ENCODE peak calls at places on chromosomes 16 and 17, in nine cellular contexts. One of them, this sample, is unnamed.

GRCh38 chr16:86020971-86021370 is 122.0 kb downstream of the IRF8 start:
- DNase-seq in psoas muscle: no peak
- DNase-seq in transverse colon: no peak
- DNase-seq in A549: no peak
- DNase-seq in breast epithelium: no peak
- DNase-seq in spleen: no peak
- DNase-seq in body of pancreas: no peak
- DNase-seq in Panc1: no peak
- DNase-seq in tibial artery: no peak
- DNase-seq in this sample: peak; percentile 45

GRCh38 chr16:86974120-86974519 is 343.1 kb downstream of the C16orf95 start:
- DNase-seq in A549: no peak
- DNase-seq in psoas muscle: no peak
- DNase-seq in tibial artery: no peak
- DNase-seq in spleen: peak; percentile 29
- DNase-seq in Panc1: no peak
- DNase-seq in body of pancreas: no peak
- DNase-seq in breast epithelium: no peak
- DNase-seq in transverse colon: no peak
- DNase-seq in this sample: peak; percentile 27

GRCh38 chr17:49146620-49147306 is 14.2 kb downstream of the B4GALNT2 start:
- DNase-seq in A549: peak; percentile 87
- DNase-seq in body of pancreas: no peak
- DNase-seq in tibial artery: no peak
- DNase-seq in transverse colon: no peak
- DNase-seq in breast epithelium: no peak
- DNase-seq in spleen: no peak
- DNase-seq in psoas muscle: no peak
- DNase-seq in Panc1: peak; percentile 94
- DNase-seq in this sample: no peak

GRCh38 chr16:78413651-78414050 is 314.2 kb downstream of the WWOX start:
- DNase-seq in breast epithelium: no peak
- DNase-seq in A549: no peak
- DNase-seq in psoas muscle: no peak
- DNase-seq in transverse colon: no peak
- DNase-seq in body of pancreas: no peak
- DNase-seq in tibial artery: no peak
- DNase-seq in spleen: no peak
- DNase-seq in Panc1: no peak
- DNase-seq in this sample: no peak

GRCh38 chr17:15271731-15272130 is 6.6 kb upstream of the PMP22 start:
- DNase-seq in tibial artery: no peak
- DNase-seq in body of pancreas: no peak
- DNase-seq in Panc1: no peak
- DNase-seq in transverse colon: no peak
- DNase-seq in A549: no peak
- DNase-seq in psoas muscle: no peak
- DNase-seq in breast epithelium: no peak
- DNase-seq in spleen: no peak
- DNase-seq in this sample: no peak

GRCh38 chr16:1082952-1083675 is 10.6 kb downstream of the SSTR5 start:
- DNase-seq in transverse colon: no peak
- DNase-seq in Panc1: no peak
- DNase-seq in spleen: no peak
- DNase-seq in body of pancreas: no peak
- DNase-seq in psoas muscle: no peak
- DNase-seq in breast epithelium: no peak
- DNase-seq in tibial artery: no peak
- DNase-seq in A549: no peak
- DNase-seq in this sample: peak; percentile 91

GRCh38 chr16:30121741-30122620 is 1.0 kb downstream of the MAPK3 start:
- DNase-seq in Panc1: no peak
- DNase-seq in body of pancreas: peak; percentile 43
- DNase-seq in breast epithelium: peak; percentile 54
- DNase-seq in psoas muscle: peak; percentile 68
- DNase-seq in spleen: peak; percentile 88
- DNase-seq in tibial artery: peak; percentile 82
- DNase-seq in transverse colon: peak; percentile 48
- DNase-seq in A549: no peak
- DNase-seq in this sample: peak; percentile 94

GRCh38 chr17:16915752-16916556 is 56.0 kb downstream of the TNFRSF13B start:
- DNase-seq in A549: peak; percentile 75
- DNase-seq in tibial artery: peak; percentile 57
- DNase-seq in spleen: peak; percentile 84
- DNase-seq in Panc1: no peak
- DNase-seq in breast epithelium: peak; percentile 52
- DNase-seq in body of pancreas: peak; percentile 79
- DNase-seq in transverse colon: peak; percentile 83
- DNase-seq in psoas muscle: no peak
- DNase-seq in this sample: no peak

GRCh38 chr16:1057252-1057932 is 15.2 kb upstream of the SSTR5 start:
- DNase-seq in spleen: no peak
- DNase-seq in Panc1: no peak
- DNase-seq in body of pancreas: peak; percentile 36
- DNase-seq in psoas muscle: no peak
- DNase-seq in tibial artery: no peak
- DNase-seq in transverse colon: peak; percentile 47
- DNase-seq in breast epithelium: no peak
- DNase-seq in A549: peak; percentile 63
- DNase-seq in this sample: no peak

GRCh38 chr16:19406891-19407491 is 10.7 kb upstream of the TMC5 start:
- DNase-seq in body of pancreas: no peak
- DNase-seq in Panc1: no peak
- DNase-seq in breast epithelium: no peak
- DNase-seq in transverse colon: no peak
- DNase-seq in tibial artery: no peak
- DNase-seq in A549: no peak
- DNase-seq in psoas muscle: no peak
- DNase-seq in spleen: no peak
- DNase-seq in this sample: no peak

GRCh38 chr17:81486174-81486810 is 26.3 kb downstream of the ACTG1 start:
- DNase-seq in breast epithelium: no peak
- DNase-seq in Panc1: no peak
- DNase-seq in A549: no peak
- DNase-seq in spleen: no peak
- DNase-seq in psoas muscle: no peak
- DNase-seq in tibial artery: no peak
- DNase-seq in body of pancreas: no peak
- DNase-seq in transverse colon: no peak
- DNase-seq in this sample: no peak

GRCh38 chr17:78462148-78462547 is 83.7 kb downstream of the PGS1 start:
- DNase-seq in tibial artery: no peak
- DNase-seq in body of pancreas: no peak
- DNase-seq in Panc1: no peak
- DNase-seq in spleen: no peak
- DNase-seq in transverse colon: no peak
- DNase-seq in A549: no peak
- DNase-seq in psoas muscle: no peak
- DNase-seq in breast epithelium: no peak
- DNase-seq in this sample: no peak

GRCh38 chr17:38798614-38799500 is 499 bp downstream of the PIP4K2B start:
- DNase-seq in transverse colon: peak; percentile 62
- DNase-seq in tibial artery: peak; percentile 44
- DNase-seq in A549: peak; percentile 50
- DNase-seq in body of pancreas: peak; percentile 42
- DNase-seq in psoas muscle: peak; percentile 52
- DNase-seq in Panc1: no peak
- DNase-seq in breast epithelium: peak; percentile 54
- DNase-seq in spleen: peak; percentile 91
- DNase-seq in this sample: peak; percentile 89

GRCh38 chr17:61410555-61411089 is 11.0 kb downstream of the TBX2 start:
- DNase-seq in transverse colon: peak; percentile 76
- DNase-seq in spleen: peak; percentile 91
- DNase-seq in psoas muscle: peak; percentile 79
- DNase-seq in Panc1: no peak
- DNase-seq in breast epithelium: peak; percentile 81
- DNase-seq in body of pancreas: peak; percentile 53
- DNase-seq in A549: no peak
- DNase-seq in tibial artery: peak; percentile 71
- DNase-seq in this sample: peak; percentile 94

GRCh38 chr17:78484300-78485159 is 92.7 kb downstream of the DNAH17 start:
- DNase-seq in breast epithelium: no peak
- DNase-seq in body of pancreas: no peak
- DNase-seq in A549: peak; percentile 93
- DNase-seq in transverse colon: peak; percentile 51
- DNase-seq in Panc1: no peak
- DNase-seq in tibial artery: no peak
- DNase-seq in spleen: peak; percentile 87
- DNase-seq in psoas muscle: no peak
- DNase-seq in this sample: no peak

DNA sequence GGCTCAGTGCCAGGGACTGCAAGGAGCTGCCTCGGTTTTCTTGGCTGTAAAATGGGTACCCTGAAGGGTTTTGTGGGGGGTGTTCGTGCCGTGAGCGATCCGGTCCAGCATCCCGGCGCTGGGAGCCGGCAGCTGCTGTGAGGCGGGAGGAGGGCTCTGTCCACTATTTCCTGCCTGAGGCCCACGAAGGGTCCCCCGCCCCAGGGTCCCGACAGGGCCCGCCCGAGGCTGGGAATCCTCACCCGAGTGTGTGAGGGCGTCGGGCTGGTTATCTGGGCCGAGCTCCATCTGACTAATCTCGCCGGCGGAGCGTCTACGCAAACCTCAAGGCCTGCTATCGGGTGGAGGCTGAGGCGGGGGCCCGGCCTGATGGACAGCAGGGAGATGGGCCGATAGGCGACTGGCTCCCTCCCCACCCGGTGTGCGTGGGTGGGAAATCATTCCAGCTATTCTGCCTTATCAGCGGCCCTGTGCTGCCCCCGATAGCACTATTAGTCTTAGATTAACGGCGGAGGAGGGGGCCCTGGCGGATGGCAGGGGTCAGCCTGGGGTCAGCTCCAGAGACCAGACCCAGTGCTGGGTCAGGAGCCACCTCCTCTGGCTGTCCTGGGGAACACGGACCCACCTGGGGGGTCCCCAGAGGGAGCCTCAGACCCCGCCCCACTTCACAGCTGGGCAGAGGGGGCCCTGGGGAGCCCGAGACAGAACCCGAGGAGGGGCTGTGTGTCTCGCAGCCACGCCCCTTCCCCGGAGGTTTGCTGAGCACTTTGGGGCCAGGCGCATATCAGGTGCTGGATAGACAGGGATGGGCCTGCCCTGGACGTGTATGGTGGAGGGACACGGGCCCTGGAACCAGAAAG is 44.7 kb downstream of the ZFPM1 start:
- DNase-seq in breast epithelium: no peak
- DNase-seq in Panc1: no peak
- DNase-seq in body of pancreas: no peak
- DNase-seq in psoas muscle: no peak
- DNase-seq in transverse colon: no peak
- DNase-seq in spleen: no peak
- DNase-seq in tibial artery: no peak
- DNase-seq in A549: no peak
- DNase-seq in this sample: no peak
- H3K27ac ChIP-seq in breast epithelium: no peak overlapping the region
- H3K27ac ChIP-seq in Panc1: no peak overlapping the region
- H3K27ac ChIP-seq in body of pancreas: no peak overlapping the region
- H3K27ac ChIP-seq in psoas muscle: no peak overlapping the region
- H3K27ac ChIP-seq in transverse colon: no peak overlapping the region
- H3K27ac ChIP-seq in spleen: peak overlapping the region; percentile 14
- H3K27ac ChIP-seq in tibial artery: no peak overlapping the region
- H3K27ac ChIP-seq in A549: no peak overlapping the region
- H3K27ac ChIP-seq in this sample: no peak overlapping the region

GRCh38 chr17:45235071-45236001 is 13.7 kb downstream of the FMNL1 start:
- DNase-seq in tibial artery: peak; percentile 76
- DNase-seq in A549: peak; percentile 93
- DNase-seq in transverse colon: peak; percentile 83
- DNase-seq in spleen: peak; percentile 92
- DNase-seq in body of pancreas: peak; percentile 76
- DNase-seq in psoas muscle: peak; percentile 76
- DNase-seq in Panc1: no peak
- DNase-seq in breast epithelium: peak; percentile 77
- DNase-seq in this sample: no peak
- H3K4me1 ChIP-seq in tibial artery: no peaks in the 10 kb centered on the region
- H3K4me1 ChIP-seq in A549: peaks cover 36% of the 10 kb centered on the region
- H3K4me1 ChIP-seq in transverse colon: peaks cover 7% of the 10 kb centered on the region
- H3K4me1 ChIP-seq in spleen: peaks cover 62% of the 10 kb centered on the region
- H3K4me1 ChIP-seq in body of pancreas: no peaks in the 10 kb centered on the region
- H3K4me1 ChIP-seq in psoas muscle: no peaks in the 10 kb centered on the region
- H3K4me1 ChIP-seq in Panc1: peaks cover 12% of the 10 kb centered on the region
- H3K4me1 ChIP-seq in breast epithelium: no peaks in the 10 kb centered on the region
- H3K4me1 ChIP-seq in this sample: no peaks in the 10 kb centered on the region

GRCh38 chr17:34533811-34534527 is 45.4 kb upstream of the TMEM132E start:
- DNase-seq in transverse colon: no peak
- DNase-seq in spleen: no peak
- DNase-seq in Panc1: no peak
- DNase-seq in tibial artery: no peak
- DNase-seq in breast epithelium: no peak
- DNase-seq in body of pancreas: no peak
- DNase-seq in A549: no peak
- DNase-seq in psoas muscle: no peak
- DNase-seq in this sample: no peak

GRCh38 chr17:34527121-34527907 is 52.1 kb upstream of the TMEM132E start:
- DNase-seq in breast epithelium: no peak
- DNase-seq in tibial artery: no peak
- DNase-seq in A549: no peak
- DNase-seq in psoas muscle: no peak
- DNase-seq in body of pancreas: no peak
- DNase-seq in spleen: no peak
- DNase-seq in transverse colon: no peak
- DNase-seq in Panc1: no peak
- DNase-seq in this sample: no peak

GRCh38 chr17:34527908-34528470 is 51.4 kb upstream of the TMEM132E start:
- DNase-seq in transverse colon: no peak
- DNase-seq in breast epithelium: no peak
- DNase-seq in psoas muscle: no peak
- DNase-seq in Panc1: no peak
- DNase-seq in A549: no peak
- DNase-seq in body of pancreas: no peak
- DNase-seq in spleen: no peak
- DNase-seq in tibial artery: no peak
- DNase-seq in this sample: no peak
- TF ChIP-seq CTCF in transverse colon: no peak
- TF ChIP-seq CTCF in breast epithelium: no peak
- TF ChIP-seq CTCF in psoas muscle: no peak
- TF ChIP-seq CTCF in Panc1: peak; percentile 39
- TF ChIP-seq CTCF in A549: no peak
- TF ChIP-seq CTCF in body of pancreas: no peak
- TF ChIP-seq CTCF in spleen: no peak
- TF ChIP-seq CTCF in tibial artery: no peak
- TF ChIP-seq CTCF in this sample: no peak

DNA sequence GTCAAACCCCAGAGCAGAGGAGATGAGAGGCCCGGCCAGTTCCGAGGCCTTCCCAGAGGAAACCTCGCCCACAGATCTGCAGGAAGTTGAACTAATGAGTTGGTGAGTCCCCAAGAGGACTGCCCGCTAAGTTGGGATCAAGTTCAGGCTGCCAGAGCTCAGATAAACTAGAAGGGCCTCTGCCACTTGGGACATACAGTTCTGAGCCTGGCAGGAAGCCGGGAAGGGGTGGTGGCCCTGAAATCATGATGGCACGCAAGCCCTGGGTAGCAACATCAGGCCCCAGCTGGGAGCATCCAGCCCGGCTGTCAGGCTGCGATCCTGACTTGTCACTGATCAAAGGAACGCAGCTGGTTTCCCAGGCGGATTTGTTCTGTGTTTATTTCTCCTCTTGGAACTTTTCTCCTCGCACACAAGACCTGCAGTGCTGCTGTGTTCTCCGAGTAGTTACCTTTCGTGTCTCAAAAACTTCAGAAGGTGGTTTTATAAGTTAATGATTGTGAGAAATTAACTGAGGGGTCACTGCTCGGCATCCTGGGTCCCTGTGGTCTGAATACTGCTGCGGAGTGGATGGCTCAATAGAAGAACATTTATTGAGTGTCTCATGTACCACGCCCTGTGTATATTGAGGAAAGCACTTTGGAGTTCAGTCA is 8.0 kb upstream of the WFDC1 start:
- DNase-seq in transverse colon: peak; percentile 43
- DNase-seq in tibial artery: peak; percentile 64
- DNase-seq in body of pancreas: peak; percentile 7
- DNase-seq in breast epithelium: no peak
- DNase-seq in Panc1: no peak
- DNase-seq in psoas muscle: peak; percentile 42
- DNase-seq in spleen: peak; percentile 83
- DNase-seq in A549: no peak
- DNase-seq in this sample: peak; percentile 96
- H3K27ac ChIP-seq in transverse colon: peak overlapping the region; percentile 64
- H3K27ac ChIP-seq in tibial artery: peak overlapping the region; percentile 80
- H3K27ac ChIP-seq in body of pancreas: no peak overlapping the region
- H3K27ac ChIP-seq in breast epithelium: no peak overlapping the region
- H3K27ac ChIP-seq in Panc1: no peak overlapping the region
- H3K27ac ChIP-seq in psoas muscle: peak overlapping the region; percentile 30
- H3K27ac ChIP-seq in spleen: peak overlapping the region; percentile 71
- H3K27ac ChIP-seq in A549: no peak overlapping the region
- H3K27ac ChIP-seq in this sample: peak overlapping the region; percentile 74

This sample was measured in kidney.